ENCODE peak calls at places on chromosome 5, in five cellular contexts. M, F, L, S and J are unnamed samples.

GRCh38 chr5:139700711-139701693 is 52.9 kb downstream of the CXXC5 start:
- DNase-seq in M (no peak), F (no peak), S (peak; percentile 44), L (peak; percentile 93), J (no peak)

GRCh38 chr5:142540774-142541466 is 145.0 kb downstream of the FGF1 start:
- DNase-seq in F (no peak), S (peak; percentile 11), M (no peak), L (no peak), J (no peak)

GRCh38 chr5:163347671-163348070 is 89.7 kb upstream of the CCNG1 start:
- DNase-seq in F (peak; percentile 88), M (peak; percentile 68), S (peak; percentile 50), L (peak; percentile 58), J (peak; percentile 42)

GRCh38 chr5:115815006-115815692 is 1.3 kb downstream of the CDO1 start:
- DNase-seq in L (no peak), F (no peak), S (no peak), M (no peak), J (no peak)

GRCh38 chr5:1259806-1260480 is 34.8 kb downstream of the SLC6A18 start:
- DNase-seq in L (no peak), F (no peak), M (no peak), S (no peak), J (no peak)

GRCh38 chr5:52743970-52744369 is 43.7 kb upstream of the ITGA1 start:
- DNase-seq in M (no peak), S (no peak), L (no peak), F (no peak), J (no peak)

GRCh38 chr5:1359031-1359645 is 14.2 kb upstream of the CLPTM1L start:
- DNase-seq in L (no peak), M (no peak), S (no peak), F (no peak), J (no peak)

GRCh38 chr5:52915176-52915875 is 73.8 kb upstream of the ITGA2 start:
- DNase-seq in S (peak; percentile 37), F (peak; percentile 77), L (peak; percentile 47), M (peak; percentile 58), J (peak; percentile 79)

GRCh38 chr5:137491121-137491520 is 8.0 kb downstream of the SPOCK1 start:
- DNase-seq in F (no peak), S (no peak), L (no peak), M (no peak), J (no peak)

GRCh38 chr5:56402273-56403223 is 169.4 kb upstream of the ANKRD55 start:
- DNase-seq in M (no peak), F (peak; percentile 64), L (no peak), S (no peak), J (no peak)

GRCh38 chr5:54526604-54527359 is 9.2 kb downstream of the SNX18 start:
- DNase-seq in S (no peak), M (no peak), F (no peak), L (no peak), J (no peak)

GRCh38 chr5:148684528-148684927 is 30.2 kb upstream of the HTR4 start:
- DNase-seq in F (no peak), S (no peak), M (no peak), L (no peak), J (no peak)

GRCh38 chr5:106574820-106575219 is 1095.9 kb downstream of the EFNA5 start:
- DNase-seq in S (no peak), F (no peak), M (no peak), L (no peak), J (no peak)

GRCh38 chr5:171755354-171755821 is 30.2 kb upstream of the SMIM23 start:
- DNase-seq in L (no peak), M (no peak), S (no peak), F (no peak), J (no peak)

GRCh38 chr5:127011151-127011550 is 19.2 kb downstream of the MARCHF3 start:
- DNase-seq in S (no peak), M (no peak), L (no peak), F (peak; percentile 45), J (no peak)

GRCh38 chr5:89342106-89342876 is 459.3 kb upstream of the MEF2C start:
- DNase-seq in L (no peak), S (no peak), M (no peak), F (no peak), J (no peak)

GRCh38 chr5:56247596-56247995 is 14.5 kb upstream of the ANKRD55 start:
- DNase-seq in L (no peak), F (no peak), S (no peak), M (no peak), J (no peak)

GRCh38 chr5:95861221-95861857 is 38.8 kb upstream of the GLRX start:
- DNase-seq in S (peak; percentile 53), M (no peak), L (no peak), F (peak; percentile 65), J (peak; percentile 88)

GRCh38 chr5:172559004-172559932 is 81.8 kb upstream of the NEURL1B start:
- DNase-seq in L (no peak), S (peak; percentile 59), F (no peak), M (no peak), J (no peak)

GRCh38 chr5:96943829-96944228 is 7.9 kb downstream of the LNPEP start:
- DNase-seq in S (no peak), L (no peak), M (no peak), F (no peak), J (no peak)

GRCh38 chr5:110070836-110071235 is 381.1 kb downstream of the MAN2A1 start:
- DNase-seq in F (no peak), S (no peak), M (no peak), L (no peak), J (no peak)

GRCh38 chr5:1963941-1964451 is 81.3 kb upstream of the IRX4 start:
- DNase-seq in S (no peak), M (no peak), L (no peak), F (no peak), J (no peak)

GRCh38 chr5:107705390-107706014 is 34.8 kb upstream of the EFNA5 start:
- DNase-seq in M (no peak), F (no peak), S (no peak), L (no peak), J (peak; percentile 5)

GRCh38 chr5:137617806-137618205 is 118.1 kb downstream of the KLHL3 start:
- DNase-seq in L (no peak), F (no peak), M (no peak), S (no peak), J (peak; percentile 39)

GRCh38 chr5:566636-567309 is 42.5 kb upstream of the SLC9A3 start:
- DNase-seq in F (no peak), S (no peak), M (no peak), L (no peak), J (no peak)

GRCh38 chr5:160030631-160031377 is 21.9 kb downstream of the TTC1 start:
- DNase-seq in F (peak; percentile 69), M (no peak), L (no peak), S (no peak), J (no peak)

GRCh38 chr5:150665044-150665443 is 4.0 kb downstream of the MYOZ3 start:
- DNase-seq in F (no peak), S (no peak), L (peak; percentile 19), M (no peak), J (no peak)

GRCh38 chr5:127959152-127959764 is 124.3 kb upstream of the SLC12A2 start:
- DNase-seq in M (no peak), L (no peak), S (peak; percentile 83), F (peak; percentile 36), J (peak; percentile 54)

GRCh38 chr5:53246042-53246836 is 136.7 kb upstream of the MOCS2 start:
- DNase-seq in L (no peak), M (no peak), F (no peak), S (no peak), J (no peak)

GRCh38 chr5:76788362-76788761 is 30.5 kb upstream of the F2RL1 start:
- DNase-seq in M (no peak), L (no peak), S (peak; percentile 65), F (no peak), J (no peak)

GRCh38 chr5:96572864-96573512 is 89.2 kb upstream of the CAST start:
- DNase-seq in M (no peak), L (no peak), S (no peak), F (no peak), J (peak; percentile 75)

GRCh38 chr5:135644196-135644766 is 65.5 kb upstream of the CXCL14 start:
- DNase-seq in S (no peak), L (no peak), M (no peak), F (no peak), J (no peak)

GRCh38 chr5:149735066-149735465 is 5.0 kb downstream of the PPARGC1B start:
- DNase-seq in L (no peak), F (no peak), S (peak; percentile 46), M (no peak), J (no peak)

GRCh38 chr5:134371834-134372340 is 518 bp downstream of the UBE2B start:
- DNase-seq in L (peak; percentile 77), F (peak; percentile 34), M (peak; percentile 48), S (peak; percentile 61), J (no peak)

GRCh38 chr5:113024298-113024697 is 47.7 kb downstream of the DCP2 start:
- DNase-seq in S (no peak), L (no peak), M (no peak), F (no peak), J (no peak)

GRCh38 chr5:173743641-173744343 is 127.3 kb upstream of the BOD1 start:
- DNase-seq in F (no peak), S (no peak), M (no peak), L (no peak), J (no peak)

GRCh38 chr5:73495772-73496346 is 2.4 kb upstream of the BTF3 start:
- DNase-seq in F (no peak), L (no peak), M (no peak), S (no peak), J (no peak)

GRCh38 chr5:114412509-114413171 is 50.8 kb downstream of the KCNN2 start:
- DNase-seq in F (no peak), L (no peak), S (no peak), M (no peak), J (no peak)

GRCh38 chr5:122312670-122312988 is 592 bp downstream of the SNCAIP start:
- DNase-seq in S (no peak), M (peak; percentile 21), F (no peak), L (peak; percentile 33), J (no peak)